ENCODE peak calls at places on chromosomes 16 and 17, in eight cellular contexts. O is NCI-H1105 treated with DMSO at 0.1 percent for 48 hours; K is stomach; D is endothelial cell of umbilical vein; L is H9; B is activated CD4-positive, alpha-beta T cell treated with anti-CD3 and anti-CD28 coated beads for 24 hours; N is anterior cingulate cortex; A is mesendoderm. G is an unnamed sample.

GRCh38 chr17:44417553-44417952 is 28.1 kb upstream of the ITGA2B start:
- DNase-seq in A (peak), D (peak), O (no peak), N (no peak), B (no peak), L (no peak), K (no peak), G (peak)

GRCh38 chr16:23711785-23712184 is 1.2 kb downstream of the ERN2 start:
- DNase-seq in K (peak), B (no peak), O (no peak), L (no peak), N (no peak), A (no peak), D (no peak), G (no peak)

GRCh38 chr17:40004712-40005111 is 10.5 kb upstream of the CSF3 start:
- DNase-seq in L (no peak), D (no peak), B (no peak), A (no peak), O (no peak), N (no peak), K (no peak), G (no peak)

GRCh38 chr16:28326881-28327610 is 34.7 kb downstream of the SBK1 start:
- DNase-seq in B (peak), L (peak), O (peak), D (peak), A (peak), K (peak), N (peak), G (peak)

GRCh38 chr17:61714300-61714699 is 123.3 kb upstream of the NACA2 start:
- DNase-seq in K (no peak), B (no peak), N (no peak), O (no peak), A (no peak), L (no peak), D (no peak), G (no peak)

GRCh38 chr16:84829168-84829965 is 9.6 kb downstream of the CRISPLD2 start:
- DNase-seq in O (no peak), K (no peak), D (no peak), B (no peak), N (peak), L (no peak), A (no peak), G (no peak)

GRCh38 chr17:76265624-76266243 is 586 bp downstream of the UBALD2 start:
- DNase-seq in D (peak), O (peak), L (no peak), N (peak), B (no peak), A (peak), K (peak), G (peak)

GRCh38 chr17:8359769-8360168 is 16.7 kb downstream of the KRABD2 start:
- DNase-seq in N (no peak), A (peak), K (no peak), L (no peak), D (peak), O (no peak), B (no peak), G (no peak)

GRCh38 chr16:10839271-10839661 is 20.7 kb upstream of the TVP23A start:
- DNase-seq in K (peak), O (no peak), A (no peak), N (no peak), D (no peak), L (no peak), B (no peak), G (no peak)

GRCh38 chr16:26464576-26465266 is 602.0 kb upstream of the C16orf82 start:
- DNase-seq in O (peak), D (no peak), K (no peak), A (peak), L (no peak), B (no peak), N (no peak), G (no peak)

G was measured in GM12865.